ENCODE peak calls at places on chromosomes 2 and 18, in seven cellular contexts. One of them, this sample, is unnamed.

GRCh38 chr2:186919272-186919671 is 70.3 kb upstream of the ZSWIM2 start:
- DNase-seq in neural progenitor cell: no peak
- DNase-seq in GM23338: no peak
- DNase-seq in GM20000: no peak
- DNase-seq in heart right ventricle: no peak
- DNase-seq in dorsolateral prefrontal cortex: no peak
- DNase-seq in AG04450: peak
- DNase-seq in this sample: no peak

GRCh38 chr2:165408191-165408590 is 61.3 kb upstream of the CSRNP3 start:
- DNase-seq in neural progenitor cell: no peak
- DNase-seq in GM23338: no peak
- DNase-seq in GM20000: no peak
- DNase-seq in heart right ventricle: peak
- DNase-seq in dorsolateral prefrontal cortex: no peak
- DNase-seq in AG04450: no peak
- DNase-seq in this sample: no peak

GRCh38 chr2:178271629-178272333 is 77.5 kb downstream of the OSBPL6 start:
- DNase-seq in neural progenitor cell: no peak
- DNase-seq in GM23338: no peak
- DNase-seq in GM20000: no peak
- DNase-seq in heart right ventricle: peak
- DNase-seq in dorsolateral prefrontal cortex: no peak
- DNase-seq in AG04450: peak
- DNase-seq in this sample: no peak

GRCh38 chr18:8176554-8176953 is 432.7 kb upstream of the RAB12 start:
- DNase-seq in neural progenitor cell: no peak
- DNase-seq in GM23338: peak
- DNase-seq in GM20000: no peak
- DNase-seq in heart right ventricle: no peak
- DNase-seq in dorsolateral prefrontal cortex: no peak
- DNase-seq in AG04450: no peak
- DNase-seq in this sample: peak

GRCh38 chr2:203155406-203155805 is 83.4 kb upstream of the CYP20A1 start:
- DNase-seq in neural progenitor cell: no peak
- DNase-seq in GM23338: peak
- DNase-seq in GM20000: no peak
- DNase-seq in heart right ventricle: no peak
- DNase-seq in dorsolateral prefrontal cortex: no peak
- DNase-seq in AG04450: no peak
- DNase-seq in this sample: no peak

GRCh38 chr18:10410472-10411300 is 43.7 kb upstream of the APCDD1 start:
- DNase-seq in neural progenitor cell: peak
- DNase-seq in GM23338: peak
- DNase-seq in GM20000: no peak
- DNase-seq in heart right ventricle: no peak
- DNase-seq in dorsolateral prefrontal cortex: no peak
- DNase-seq in AG04450: no peak
- DNase-seq in this sample: no peak

GRCh38 chr2:154455871-154456270 is 242.6 kb upstream of the KCNJ3 start:
- DNase-seq in neural progenitor cell: no peak
- DNase-seq in GM23338: no peak
- DNase-seq in GM20000: no peak
- DNase-seq in heart right ventricle: no peak
- DNase-seq in dorsolateral prefrontal cortex: no peak
- DNase-seq in AG04450: no peak
- DNase-seq in this sample: no peak

GRCh38 chr2:147420517-147420916 is 424.3 kb upstream of the ACVR2A start:
- DNase-seq in neural progenitor cell: peak
- DNase-seq in GM23338: peak
- DNase-seq in GM20000: no peak
- DNase-seq in heart right ventricle: no peak
- DNase-seq in dorsolateral prefrontal cortex: no peak
- DNase-seq in AG04450: no peak
- DNase-seq in this sample: no peak

GRCh38 chr18:13362617-13363016 is 144.1 kb downstream of the LDLRAD4 start:
- DNase-seq in neural progenitor cell: no peak
- DNase-seq in GM23338: no peak
- DNase-seq in GM20000: no peak
- DNase-seq in heart right ventricle: no peak
- DNase-seq in dorsolateral prefrontal cortex: no peak
- DNase-seq in AG04450: no peak
- DNase-seq in this sample: no peak

GRCh38 chr2:120381192-120381591 is 35.3 kb downstream of the INHBB start:
- DNase-seq in neural progenitor cell: no peak
- DNase-seq in GM23338: no peak
- DNase-seq in GM20000: no peak
- DNase-seq in heart right ventricle: no peak
- DNase-seq in dorsolateral prefrontal cortex: no peak
- DNase-seq in AG04450: no peak
- DNase-seq in this sample: no peak

GRCh38 chr2:112065966-112066365 is 10.9 kb downstream of the TMEM87B start:
- DNase-seq in neural progenitor cell: no peak
- DNase-seq in GM23338: no peak
- DNase-seq in GM20000: no peak
- DNase-seq in heart right ventricle: no peak
- DNase-seq in dorsolateral prefrontal cortex: no peak
- DNase-seq in AG04450: peak
- DNase-seq in this sample: no peak

GRCh38 chr18:6248017-6248416 is 166.7 kb downstream of the L3MBTL4 start:
- DNase-seq in neural progenitor cell: no peak
- DNase-seq in GM23338: no peak
- DNase-seq in GM20000: no peak
- DNase-seq in heart right ventricle: no peak
- DNase-seq in dorsolateral prefrontal cortex: no peak
- DNase-seq in AG04450: no peak
- DNase-seq in this sample: no peak

GRCh38 chr2:70965506-70965905 is 12.9 kb upstream of the ANKRD53 start:
- DNase-seq in neural progenitor cell: no peak
- DNase-seq in GM23338: no peak
- DNase-seq in GM20000: no peak
- DNase-seq in heart right ventricle: no peak
- DNase-seq in dorsolateral prefrontal cortex: no peak
- DNase-seq in AG04450: no peak
- DNase-seq in this sample: no peak

GRCh38 chr2:236702693-236703092 is 133.1 kb downstream of the ACKR3 start:
- DNase-seq in neural progenitor cell: no peak
- DNase-seq in GM23338: no peak
- DNase-seq in GM20000: no peak
- DNase-seq in heart right ventricle: no peak
- DNase-seq in dorsolateral prefrontal cortex: no peak
- DNase-seq in AG04450: no peak
- DNase-seq in this sample: no peak

GRCh38 chr2:126558029-126558428 is 97.9 kb upstream of the GYPC start:
- DNase-seq in neural progenitor cell: no peak
- DNase-seq in GM23338: no peak
- DNase-seq in GM20000: no peak
- DNase-seq in heart right ventricle: no peak
- DNase-seq in dorsolateral prefrontal cortex: no peak
- DNase-seq in AG04450: no peak
- DNase-seq in this sample: no peak

GRCh38 chr2:241354668-241355658 is 1.1 kb upstream of the FARP2 start:
- DNase-seq in neural progenitor cell: peak
- DNase-seq in GM23338: peak
- DNase-seq in GM20000: peak
- DNase-seq in heart right ventricle: peak
- DNase-seq in dorsolateral prefrontal cortex: peak
- DNase-seq in AG04450: no peak
- DNase-seq in this sample: peak

GRCh38 chr2:162457487-162457886 is 113.6 kb downstream of the GCA start:
- DNase-seq in neural progenitor cell: no peak
- DNase-seq in GM23338: no peak
- DNase-seq in GM20000: no peak
- DNase-seq in heart right ventricle: no peak
- DNase-seq in dorsolateral prefrontal cortex: no peak
- DNase-seq in AG04450: no peak
- DNase-seq in this sample: no peak

GRCh38 chr2:84970266-84970955 is 550 bp upstream of the KCMF1 start:
- DNase-seq in neural progenitor cell: peak
- DNase-seq in GM23338: peak
- DNase-seq in GM20000: peak
- DNase-seq in heart right ventricle: peak
- DNase-seq in dorsolateral prefrontal cortex: peak
- DNase-seq in AG04450: no peak
- DNase-seq in this sample: peak

GRCh38 chr2:172817411-172817810 is 81.8 kb downstream of the RAPGEF4 start:
- DNase-seq in neural progenitor cell: no peak
- DNase-seq in GM23338: no peak
- DNase-seq in GM20000: no peak
- DNase-seq in heart right ventricle: no peak
- DNase-seq in dorsolateral prefrontal cortex: no peak
- DNase-seq in AG04450: no peak
- DNase-seq in this sample: no peak

GRCh38 chr2:172811027-172811426 is 75.4 kb downstream of the RAPGEF4 start:
- DNase-seq in neural progenitor cell: no peak
- DNase-seq in GM23338: no peak
- DNase-seq in GM20000: no peak
- DNase-seq in heart right ventricle: no peak
- DNase-seq in dorsolateral prefrontal cortex: no peak
- DNase-seq in AG04450: no peak
- DNase-seq in this sample: no peak

DNA sequence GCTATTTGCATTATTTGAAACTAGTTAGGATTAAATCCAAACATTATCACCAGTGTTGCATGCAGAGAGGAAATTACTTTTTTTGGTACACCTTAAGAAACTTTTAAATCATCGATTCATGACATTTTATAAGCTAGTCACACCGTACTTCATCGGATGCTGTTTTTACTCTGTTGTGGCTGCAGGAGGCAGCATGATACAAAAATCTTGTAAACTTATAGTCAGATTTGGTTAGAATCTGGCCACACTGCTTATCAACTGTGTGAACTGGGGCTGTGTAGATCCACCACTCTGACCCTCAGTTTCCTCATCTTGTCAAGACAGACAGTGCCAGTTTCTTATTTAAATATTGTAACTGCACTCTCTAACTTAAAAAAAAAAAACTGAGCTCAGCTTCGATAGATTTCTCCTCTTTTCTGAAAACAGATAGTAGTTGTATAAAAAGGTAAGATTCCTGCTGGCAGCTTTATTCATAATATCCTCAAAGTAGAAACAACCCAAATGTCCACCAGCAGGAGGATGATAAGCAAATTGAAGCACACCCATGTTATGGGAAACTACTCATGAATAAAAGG is 77.8 kb downstream of the RAPGEF4 start:
- DNase-seq in neural progenitor cell: no peak
- DNase-seq in GM23338: peak
- DNase-seq in GM20000: no peak
- DNase-seq in heart right ventricle: peak
- DNase-seq in dorsolateral prefrontal cortex: no peak
- DNase-seq in AG04450: no peak
- DNase-seq in this sample: no peak
- TF ChIP-seq CTCF in neural progenitor cell: peak
- TF ChIP-seq CTCF in GM23338: peak
- TF ChIP-seq CTCF in GM20000: no peak
- TF ChIP-seq CTCF in heart right ventricle: peak
- TF ChIP-seq CTCF in dorsolateral prefrontal cortex: peak
- TF ChIP-seq CTCF in AG04450: peak
- TF ChIP-seq CTCF in this sample: peak

GRCh38 chr18:35143615-35144596 is 96.9 kb upstream of the ZNF397 start:
- DNase-seq in neural progenitor cell: peak
- DNase-seq in GM23338: peak
- DNase-seq in GM20000: peak
- DNase-seq in heart right ventricle: peak
- DNase-seq in dorsolateral prefrontal cortex: peak
- DNase-seq in AG04450: peak
- DNase-seq in this sample: peak
- TF ChIP-seq CTCF in neural progenitor cell: peak
- TF ChIP-seq CTCF in GM23338: peak
- TF ChIP-seq CTCF in GM20000: peak
- TF ChIP-seq CTCF in heart right ventricle: peak
- TF ChIP-seq CTCF in dorsolateral prefrontal cortex: peak
- TF ChIP-seq CTCF in AG04450: peak
- TF ChIP-seq CTCF in this sample: peak

DNA sequence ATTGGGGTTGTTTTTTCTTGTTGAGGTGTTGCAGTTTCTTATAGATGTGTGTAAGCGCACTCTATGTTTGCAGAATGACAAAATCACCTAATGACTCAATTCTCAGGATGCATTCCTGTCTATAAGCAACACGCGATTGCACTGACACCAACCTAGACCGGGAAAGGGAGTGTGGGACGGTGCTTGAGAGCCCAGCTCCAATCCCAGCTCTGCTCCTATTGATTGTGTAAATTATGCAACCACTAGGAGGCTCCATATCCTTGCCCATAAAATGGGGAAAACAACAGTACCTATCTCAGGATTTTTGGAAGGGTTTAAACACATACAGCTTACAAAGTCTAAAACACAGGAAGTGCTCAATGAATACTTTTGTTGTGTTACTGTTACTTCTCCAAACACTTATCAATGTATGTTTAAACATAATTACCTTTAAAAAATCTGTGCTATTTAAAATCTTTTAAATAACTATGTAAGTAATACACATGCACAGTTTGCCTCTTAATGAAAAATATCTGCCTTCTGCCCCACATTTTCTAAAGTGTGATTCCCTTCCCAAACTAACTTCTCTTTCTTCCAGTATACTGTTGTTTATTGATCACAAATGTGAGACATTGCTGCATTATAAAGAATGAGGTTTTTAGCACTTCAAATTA is 132.5 kb downstream of the SPHKAP start:
- DNase-seq in neural progenitor cell: peak
- DNase-seq in GM23338: peak
- DNase-seq in GM20000: peak
- DNase-seq in heart right ventricle: peak
- DNase-seq in dorsolateral prefrontal cortex: no peak
- DNase-seq in AG04450: no peak
- DNase-seq in this sample: peak
- TF ChIP-seq CTCF in neural progenitor cell: peak
- TF ChIP-seq CTCF in GM23338: peak
- TF ChIP-seq CTCF in GM20000: peak
- TF ChIP-seq CTCF in heart right ventricle: peak
- TF ChIP-seq CTCF in dorsolateral prefrontal cortex: peak
- TF ChIP-seq CTCF in AG04450: peak
- TF ChIP-seq CTCF in this sample: peak

GRCh38 chr2:12050381-12050780 is 303.9 kb downstream of the LPIN1 start:
- DNase-seq in neural progenitor cell: no peak
- DNase-seq in GM23338: no peak
- DNase-seq in GM20000: no peak
- DNase-seq in heart right ventricle: peak
- DNase-seq in dorsolateral prefrontal cortex: no peak
- DNase-seq in AG04450: peak
- DNase-seq in this sample: no peak
- TF ChIP-seq CTCF in neural progenitor cell: no peak
- TF ChIP-seq CTCF in GM23338: no peak
- TF ChIP-seq CTCF in GM20000: no peak
- TF ChIP-seq CTCF in heart right ventricle: peak
- TF ChIP-seq CTCF in dorsolateral prefrontal cortex: no peak
- TF ChIP-seq CTCF in AG04450: peak
- TF ChIP-seq CTCF in this sample: no peak